ENCODE peak calls at places on chromosomes 2 and 18, in six cellular contexts. B is astrocyte of the spinal cord, X is tibial nerve, L is LNCaP clone FGC, U is PC-3, G is HFF-Myc. N is an unnamed sample.

GRCh38 chr2:237979331-237979730 is 12.5 kb downstream of the UBE2F start:
- DNase-seq in L (no peak), G (no peak), X (no peak), B (no peak), U (no peak), N (no peak)

GRCh38 chr2:171712051-171712450 is 24.8 kb downstream of the DYNC1I2 start:
- DNase-seq in B (peak), X (no peak), L (no peak), G (peak), U (peak), N (no peak)

GRCh38 chr2:96839875-96840850 is 3.7 kb downstream of the ANKRD23 start:
- DNase-seq in L (no peak), B (no peak), G (no peak), U (no peak), X (no peak), N (no peak)

GRCh38 chr2:143264851-143265250 is 135.6 kb downstream of the ARHGAP15 start:
- DNase-seq in B (peak), X (peak), U (peak), L (peak), G (peak), N (no peak)

GRCh38 chr2:191506515-191506914 is 171.4 kb upstream of the NABP1 start:
- DNase-seq in X (no peak), U (no peak), G (no peak), L (no peak), B (no peak), N (no peak)

GRCh38 chr2:222919841-222920609 is 59.2 kb downstream of the ACSL3 start:
- DNase-seq in U (peak), X (no peak), L (no peak), G (peak), B (peak), N (no peak)

GRCh38 chr2:40431600-40431955 is 20.3 kb downstream of the SLC8A1 start:
- DNase-seq in G (peak), X (no peak), B (peak), U (peak), L (no peak), N (no peak)

GRCh38 chr2:64036343-64036742 is 17.1 kb upstream of the VPS54 start:
- DNase-seq in L (no peak), U (peak), G (no peak), B (peak), X (no peak), N (no peak)

GRCh38 chr2:44934962-44935853 is 6.3 kb upstream of the SIX3 start:
- DNase-seq in B (no peak), L (no peak), G (no peak), U (no peak), X (no peak), N (no peak)

GRCh38 chr2:71691747-71692455 is 238.5 kb downstream of the DYSF start:
- DNase-seq in X (no peak), L (no peak), U (no peak), B (no peak), G (no peak), N (no peak)

GRCh38 chr2:230714122-230714453 is 1.4 kb downstream of the CAB39 start:
- DNase-seq in L (no peak), G (peak), U (peak), X (no peak), B (peak), N (no peak)

GRCh38 chr2:2324119-2324518 is 7.0 kb downstream of the MYT1L start:
- DNase-seq in X (no peak), L (no peak), G (no peak), B (no peak), U (no peak), N (no peak)

GRCh38 chr18:31611511-31611910 is 19.8 kb downstream of the TTR start:
- DNase-seq in G (no peak), B (no peak), L (no peak), X (no peak), U (no peak), N (no peak)

GRCh38 chr18:47809420-47809819 is 121.0 kb downstream of the SMAD2 start:
- DNase-seq in X (no peak), G (no peak), U (no peak), B (no peak), L (peak), N (no peak)

GRCh38 chr2:157890960-157891629 is 15.0 kb upstream of the ACVR1 start:
- DNase-seq in B (no peak), L (no peak), X (no peak), G (no peak), U (no peak), N (no peak)

GRCh38 chr2:84766791-84767190 is 114.1 kb downstream of the TRABD2A start:
- DNase-seq in B (no peak), L (no peak), X (no peak), U (no peak), G (no peak), N (no peak)

GRCh38 chr18:54888933-54889332 is 60.7 kb downstream of the RAB27B start:
- DNase-seq in G (no peak), B (peak), U (no peak), X (no peak), L (no peak), N (no peak)

GRCh38 chr2:85418132-85419008 is at the start of gene SH2D6:
- DNase-seq in G (no peak), B (peak), X (peak), U (peak), L (no peak), N (peak)

GRCh38 chr2:38528008-38528442 is 74.7 kb downstream of the HNRNPLL start:
- DNase-seq in G (no peak), L (no peak), B (peak), U (peak), X (peak), N (no peak)

GRCh38 chr18:37675699-37676098 is 110.1 kb upstream of the CELF4 start:
- DNase-seq in G (no peak), X (no peak), U (no peak), B (no peak), L (no peak), N (no peak)

GRCh38 chr18:26479686-26480079 is 68.7 kb downstream of the KCTD1 start:
- DNase-seq in U (peak), L (no peak), X (no peak), G (no peak), B (peak), N (no peak)

GRCh38 chr2:96329416-96329815 is 4.3 kb downstream of the ITPRIPL1 start:
- DNase-seq in G (peak), U (peak), B (peak), L (no peak), X (no peak), N (no peak)

GRCh38 chr18:49400398-49401072 is 59.9 kb downstream of the DYM start:
- DNase-seq in U (no peak), L (no peak), X (no peak), G (no peak), B (peak), N (no peak)

GRCh38 chr2:227366861-227367800 is 12.0 kb downstream of the TM4SF20 start:
- DNase-seq in L (peak), X (no peak), B (peak), G (no peak), U (peak), N (no peak)

GRCh38 chr2:203261326-203262159 is 22.7 kb downstream of the CYP20A1 start:
- DNase-seq in B (no peak), G (no peak), L (no peak), U (no peak), X (no peak), N (no peak)

GRCh38 chr18:7584646-7585271 is 17.6 kb downstream of the PTPRM start:
- DNase-seq in L (no peak), X (no peak), U (no peak), B (no peak), G (no peak), N (no peak)

GRCh38 chr2:53098323-53099073 is 669.1 kb upstream of the CHAC2 start:
- DNase-seq in B (no peak), X (no peak), G (no peak), L (no peak), U (no peak), N (no peak)

GRCh38 chr2:85277416-85278158 is 50.2 kb downstream of the TGOLN2 start:
- DNase-seq in B (peak), X (peak), U (no peak), L (no peak), G (peak), N (no peak)

GRCh38 chr2:10042301-10043161 is 819 bp upstream of the KLF11 start:
- DNase-seq in U (no peak), G (no peak), B (peak), L (no peak), X (peak), N (no peak)
- TF ChIP-seq CTCF in U (no peak), G (no peak), B (no peak), L (no peak), X (no peak), N (peak)

GRCh38 chr2:50402654-50402960 is 629.3 kb downstream of the NRXN1 start:
- DNase-seq in G (no peak), U (no peak), X (no peak), B (no peak), L (no peak), N (no peak)
- TF ChIP-seq CTCF in G (no peak), U (no peak), X (no peak), B (no peak), L (no peak), N (no peak)

GRCh38 chr2:88307817-88308216 is 137.7 kb downstream of the THNSL2 start:
- DNase-seq in G (no peak), L (peak), X (no peak), U (peak), B (no peak), N (no peak)
- TF ChIP-seq CTCF in G (peak), L (peak), X (no peak), U (peak), B (peak), N (peak)

GRCh38 chr18:77140030-77140429 is 7.4 kb upstream of the MBP start:
- DNase-seq in B (no peak), L (no peak), G (no peak), U (no peak), X (no peak), N (no peak)

GRCh38 chr18:77140439-77141109 is 8.0 kb upstream of the MBP start:
- DNase-seq in L (peak), X (no peak), G (no peak), B (no peak), U (no peak), N (no peak)

GRCh38 chr18:77139619-77140018 is 7.0 kb upstream of the MBP start:
- DNase-seq in G (no peak), B (no peak), L (no peak), X (no peak), U (no peak), N (no peak)

GRCh38 chr18:77143196-77143595 is 10.6 kb upstream of the MBP start:
- DNase-seq in X (no peak), L (no peak), G (no peak), U (no peak), B (no peak), N (no peak)

DNA sequence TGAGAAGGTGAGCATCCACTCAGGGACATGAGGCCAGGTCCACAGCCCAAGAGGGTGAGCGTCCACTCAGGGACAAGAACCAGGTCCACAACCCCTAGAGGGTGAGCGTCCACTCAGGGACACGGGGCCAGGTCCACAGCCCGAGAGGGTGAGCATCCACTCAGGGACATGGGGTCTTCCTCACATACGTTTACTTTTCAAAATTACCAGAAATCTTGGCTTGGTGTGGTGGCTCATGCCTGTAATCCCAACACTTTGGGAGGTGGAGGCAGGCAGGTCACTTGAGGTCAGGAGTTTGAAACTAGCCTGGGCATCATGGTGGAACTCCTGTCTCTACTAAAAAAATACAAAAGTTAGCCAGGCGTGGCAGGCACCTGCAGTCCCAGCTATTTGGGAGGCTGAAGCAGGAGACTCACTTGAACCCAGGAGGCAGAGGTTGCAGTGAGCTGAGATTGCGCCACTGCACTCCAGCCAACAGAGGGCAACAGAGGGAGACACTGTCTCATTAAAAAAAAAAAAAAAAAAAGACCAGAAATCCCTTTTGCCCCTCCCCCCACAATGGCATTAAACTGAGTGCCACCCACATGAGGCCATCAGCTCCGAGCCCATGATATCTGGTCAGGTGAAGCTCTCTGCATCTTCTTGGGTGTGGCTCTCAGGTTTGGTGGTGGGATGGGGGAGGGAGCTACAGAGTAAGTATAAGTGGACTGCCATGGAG is 9.0 kb upstream of the MBP start:
- DNase-seq in U (no peak), G (no peak), B (no peak), X (no peak), L (no peak), N (no peak)
- TF ChIP-seq CTCF in U (no peak), G (peak), B (peak), X (no peak), L (no peak), N (no peak)

GRCh38 chr2:28119631-28120030 is 229.1 kb downstream of the BABAM2 start:
- DNase-seq in G (no peak), B (no peak), X (no peak), L (no peak), U (no peak), N (no peak)

GRCh38 chr2:28117104-28117596 is 226.6 kb downstream of the BABAM2 start:
- DNase-seq in U (no peak), L (no peak), X (no peak), B (no peak), G (no peak), N (no peak)
- TF ChIP-seq CTCF in U (no peak), L (no peak), X (no peak), B (no peak), G (no peak), N (no peak)

GRCh38 chr2:37459095-37459981 is 114.9 kb downstream of the QPCT start:
- DNase-seq in L (no peak), G (no peak), X (no peak), U (peak), B (peak), N (no peak)
- TF ChIP-seq CTCF in L (no peak), G (no peak), X (no peak), U (no peak), B (no peak), N (no peak)